ENCODE peak calls at places on chromosome 9, in seven cellular contexts. X is NCI-H1105 treated with DMSO at 0.1 percent for 48 hours, Y is mesenchymal stem cell, L is HTR-8/SVneo, R is aorta, F is amniotic stem cell, B is brain microvascular endothelial cell. C is an unnamed sample.

GRCh38 chr9:33703430-33704096 is 91.8 kb upstream of the PRSS3 start:
- DNase-seq in R (no peak), F (no peak), B (no peak), X (no peak), L (no peak), Y (no peak), C (no peak)

GRCh38 chr9:20292002-20292401 is 330.3 kb downstream of the MLLT3 start:
- DNase-seq in B (peak; percentile 22), Y (peak; percentile 37), R (no peak), F (no peak), X (no peak), L (peak; percentile 12), C (no peak)

GRCh38 chr9:124372038-124372437 is 43.2 kb downstream of the PSMB7 start:
- DNase-seq in F (no peak), R (no peak), X (no peak), B (no peak), Y (no peak), L (no peak), C (no peak)

GRCh38 chr9:99385814-99386279 is 163.8 kb downstream of the SEC61B start:
- DNase-seq in F (peak; percentile 28), L (no peak), X (no peak), Y (peak; percentile 91), R (no peak), B (no peak), C (no peak)

GRCh38 chr9:68979538-68980314 is 34.2 kb downstream of the PRKACG start:
- DNase-seq in R (no peak), Y (peak; percentile 17), X (no peak), B (no peak), L (no peak), F (no peak), C (no peak)

GRCh38 chr9:23771746-23772145 is 54.3 kb downstream of the ELAVL2 start:
- DNase-seq in R (no peak), L (no peak), F (no peak), B (no peak), X (no peak), Y (no peak), C (no peak)

GRCh38 chr9:19036611-19037010 is 3.6 kb upstream of the SAXO1 start:
- DNase-seq in F (no peak), B (no peak), X (no peak), R (no peak), Y (no peak), L (no peak), C (no peak)

GRCh38 chr9:14256588-14256987 is 57.4 kb downstream of the NFIB start:
- DNase-seq in R (no peak), L (no peak), X (no peak), F (no peak), B (no peak), Y (no peak), C (no peak)

GRCh38 chr9:31034311-31034710 is 1350.1 kb upstream of the ACO1 start:
- DNase-seq in R (no peak), B (no peak), X (no peak), F (no peak), L (no peak), Y (no peak), C (no peak)

GRCh38 chr9:114039484-114039883 is 38.6 kb downstream of the AMBP start:
- DNase-seq in X (no peak), R (no peak), Y (no peak), L (no peak), F (no peak), B (no peak), C (no peak)

GRCh38 chr9:136445799-136446198 is 6.2 kb upstream of the INPP5E start:
- DNase-seq in L (no peak), F (no peak), R (no peak), X (no peak), Y (no peak), B (no peak), C (no peak)

GRCh38 chr9:129868571-129869486 is 33.6 kb downstream of the USP20 start:
- DNase-seq in L (no peak), X (no peak), F (no peak), B (no peak), Y (no peak), R (no peak), C (peak; percentile 93)

GRCh38 chr9:81671880-81672280 is 17.5 kb downstream of the TLE1 start:
- DNase-seq in Y (peak; percentile 32), R (peak; percentile 90), L (no peak), F (no peak), X (peak; percentile 47), B (no peak), C (no peak)

GRCh38 chr9:35972093-35972492 is 14.1 kb upstream of the OR2S2 start:
- DNase-seq in Y (peak; percentile 14), F (no peak), B (no peak), R (no peak), X (no peak), L (no peak), C (peak; percentile 16)

GRCh38 chr9:5185220-5185840 is at the start of gene INSL6:
- DNase-seq in R (peak; percentile 70), B (no peak), Y (no peak), X (no peak), F (no peak), L (no peak), C (no peak)

GRCh38 chr9:97487880-97488279 is 13.6 kb upstream of the TMOD1 start:
- DNase-seq in R (no peak), X (no peak), F (no peak), L (no peak), Y (no peak), B (no peak), C (no peak)

GRCh38 chr9:37417857-37418618 is 4.5 kb upstream of the GRHPR start:
- DNase-seq in Y (no peak), L (no peak), X (no peak), R (peak; percentile 59), F (no peak), B (no peak), C (no peak)

GRCh38 chr9:96567203-96567700 is 52.4 kb downstream of the CDC14B start:
- DNase-seq in R (no peak), L (peak; percentile 40), Y (no peak), F (no peak), X (peak; percentile 2), B (no peak), C (peak; percentile 3)

GRCh38 chr9:131727184-131727785 is 12.6 kb downstream of the RAPGEF1 start:
- DNase-seq in R (no peak), L (no peak), F (no peak), Y (peak; percentile 71), B (peak; percentile 45), X (no peak), C (no peak)

GRCh38 chr9:3200331-3200774 is 325.4 kb downstream of the RFX3 start:
- DNase-seq in F (no peak), L (no peak), R (no peak), Y (peak; percentile 46), X (no peak), B (peak; percentile 40), C (no peak)

GRCh38 chr9:82031538-82032280 is 43.1 kb downstream of the SPATA31D1 start:
- DNase-seq in L (peak; percentile 3), B (peak; percentile 40), X (no peak), R (no peak), F (peak; percentile 0), Y (peak; percentile 80), C (no peak)

C was measured in T-cell.